ENCODE peak calls at places on chromosome 2, in seven cellular contexts. X is H9, Y is neuronal stem cell, Q is IMR-90, F is H1, V is mesendoderm, P is mesenchymal stem cell. N is an unnamed sample.
A peak's percentile ranks its signal among the peaks of the same experiment; 100 is the strongest.

GRCh38 chr2:182649316-182649715 is 66.7 kb upstream of the DNAJC10 start:
- DNase-seq in Y (peak; percentile 12), X (peak; percentile 60), Q (peak; percentile 46), V (peak; percentile 78), P (peak; percentile 58), F (no peak), N (peak; percentile 26)

GRCh38 chr2:3051266-3051665 is 326.4 kb downstream of the EIPR1 start:
- DNase-seq in P (no peak), X (no peak), V (no peak), F (no peak), Q (no peak), Y (no peak), N (no peak)

GRCh38 chr2:228675042-228675441 is 493.6 kb upstream of the SPHKAP start:
- DNase-seq in F (no peak), V (no peak), X (no peak), Y (no peak), Q (peak; percentile 45), P (peak; percentile 26), N (peak; percentile 74)

GRCh38 chr2:37472959-37473358 is 128.5 kb downstream of the QPCT start:
- DNase-seq in Y (no peak), X (no peak), F (no peak), Q (peak; percentile 81), V (peak; percentile 49), P (peak; percentile 58), N (no peak)

GRCh38 chr2:207333599-207334308 is 168.0 kb upstream of the KLF7 start:
- DNase-seq in P (peak; percentile 76), V (no peak), Y (no peak), F (no peak), Q (peak; percentile 44), X (no peak), N (peak; percentile 86)

GRCh38 chr2:113910110-113910717 is 20.3 kb downstream of the ACTR3 start:
- DNase-seq in Q (peak; percentile 19), X (no peak), V (peak; percentile 74), Y (no peak), F (no peak), P (peak; percentile 49), N (no peak)

GRCh38 chr2:168736636-168737424 is 65.6 kb upstream of the NOSTRIN start:
- DNase-seq in F (no peak), V (no peak), P (no peak), Q (no peak), Y (no peak), X (no peak), N (no peak)

GRCh38 chr2:10497797-10498251 is 49.7 kb upstream of the ODC1 start:
- DNase-seq in P (peak; percentile 83), Q (peak; percentile 83), F (no peak), Y (no peak), V (peak; percentile 58), X (no peak), N (peak; percentile 92)

GRCh38 chr2:118386636-118387302 is 298.5 kb downstream of the INSIG2 start:
- DNase-seq in Y (no peak), F (no peak), V (peak; percentile 32), Q (peak; percentile 85), P (no peak), X (no peak), N (no peak)

GRCh38 chr2:75309596-75310290 is 110.4 kb upstream of the TACR1 start:
- DNase-seq in Q (peak; percentile 42), X (no peak), P (peak; percentile 56), V (no peak), Y (no peak), F (no peak), N (peak; percentile 60)

DNA sequence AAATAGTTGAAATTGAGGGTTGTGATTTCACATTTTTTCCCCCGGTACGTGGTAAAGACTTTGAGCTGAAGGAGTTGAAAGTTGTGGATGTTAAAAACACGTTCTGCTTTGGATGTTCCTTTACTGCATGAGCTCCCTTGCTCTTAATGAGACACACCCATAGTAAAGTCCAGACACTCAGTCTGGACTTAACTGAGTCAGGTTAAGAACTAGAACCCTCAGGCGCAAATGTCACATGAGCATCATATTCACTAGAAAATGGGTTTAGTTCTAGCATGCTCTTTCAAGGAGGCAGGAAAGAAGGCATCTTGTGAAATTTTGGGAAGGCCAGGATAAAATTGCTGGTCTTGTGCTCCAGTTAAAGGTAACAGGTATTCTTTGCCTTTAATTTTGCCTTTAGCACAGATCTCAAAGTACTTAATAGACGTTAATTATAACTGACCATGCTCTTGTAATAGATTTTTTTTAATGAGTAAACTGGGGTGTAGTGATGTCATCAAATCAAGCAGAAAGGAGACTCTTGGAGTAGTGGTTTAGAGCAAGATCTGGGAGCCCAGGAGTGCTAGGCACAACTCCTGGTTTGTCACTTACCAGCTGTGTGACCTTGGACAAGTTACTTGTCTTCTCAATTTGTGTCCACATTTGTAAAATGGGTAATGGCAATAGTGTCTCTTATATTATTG is 20.6 kb downstream of the ITGA6 start:
- DNase-seq in V (no peak), F (no peak), Y (no peak), X (no peak), Q (no peak), P (no peak), N (peak; percentile 55)
- H3K27ac ChIP-seq in V (no peak overlapping the region), F (no peak overlapping the region), Y (no peak overlapping the region), X (no peak overlapping the region), Q (no peak overlapping the region), P (no peak overlapping the region), N (no peak overlapping the region)

GRCh38 chr2:239930378-239930777 is 94.8 kb downstream of the NDUFA10 start:
- DNase-seq in F (no peak), Q (no peak), V (no peak), Y (no peak), X (peak; percentile 22), P (no peak), N (no peak)

GRCh38 chr2:239929504-239929903 is 95.6 kb downstream of the NDUFA10 start:
- DNase-seq in V (no peak), F (no peak), X (peak; percentile 11), Y (no peak), Q (no peak), P (no peak), N (no peak)

GRCh38 chr2:239928457-239929350 is 96.4 kb downstream of the NDUFA10 start:
- DNase-seq in P (no peak), Q (no peak), F (no peak), X (peak; percentile 54), V (peak; percentile 16), Y (no peak), N (no peak)

GRCh38 chr2:239927424-239927981 is 97.6 kb downstream of the NDUFA10 start:
- DNase-seq in F (no peak), Q (peak; percentile 93), Y (no peak), P (peak; percentile 63), V (peak; percentile 28), X (peak; percentile 31), N (peak; percentile 40)

DNA sequence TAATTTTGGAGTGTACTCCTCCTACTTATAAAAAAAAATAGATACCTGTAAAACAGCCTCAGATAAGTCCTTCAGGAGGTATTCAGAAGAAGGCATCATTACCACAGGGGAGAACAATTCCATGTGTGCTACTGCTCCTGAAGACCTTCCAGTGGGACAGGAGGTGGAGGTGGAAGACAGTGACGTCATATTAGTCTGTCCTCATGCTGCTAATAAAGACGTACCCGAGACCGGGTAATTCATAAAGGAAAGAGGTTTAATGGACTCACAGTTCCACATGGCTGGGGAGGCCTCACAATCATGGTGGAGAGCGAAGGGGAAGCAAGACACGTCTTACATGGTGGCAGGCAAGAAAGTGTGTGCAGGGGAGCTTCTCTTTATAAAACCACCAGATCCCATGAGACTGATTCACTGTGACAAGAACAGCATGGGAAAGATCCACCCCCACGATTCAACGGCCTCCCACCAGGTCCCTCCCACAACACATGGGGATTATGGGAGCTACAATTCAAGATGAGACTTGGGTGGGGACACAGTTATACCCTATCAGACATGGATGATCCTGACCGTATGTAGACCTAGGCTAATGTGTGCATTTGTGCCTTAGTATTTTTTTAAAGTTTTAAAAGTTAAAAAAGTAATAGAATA is 98.4 kb downstream of the NDUFA10 start:
- DNase-seq in Y (no peak), F (no peak), Q (peak; percentile 38), X (no peak), V (no peak), P (peak; percentile 10), N (no peak)
- H3K23ac ChIP-seq in Y (no peak overlapping the region), F (no peak overlapping the region), Q (no peak overlapping the region), X (no peak overlapping the region), V (no peak overlapping the region), P (no peak overlapping the region), N (no peak overlapping the region)

DNA sequence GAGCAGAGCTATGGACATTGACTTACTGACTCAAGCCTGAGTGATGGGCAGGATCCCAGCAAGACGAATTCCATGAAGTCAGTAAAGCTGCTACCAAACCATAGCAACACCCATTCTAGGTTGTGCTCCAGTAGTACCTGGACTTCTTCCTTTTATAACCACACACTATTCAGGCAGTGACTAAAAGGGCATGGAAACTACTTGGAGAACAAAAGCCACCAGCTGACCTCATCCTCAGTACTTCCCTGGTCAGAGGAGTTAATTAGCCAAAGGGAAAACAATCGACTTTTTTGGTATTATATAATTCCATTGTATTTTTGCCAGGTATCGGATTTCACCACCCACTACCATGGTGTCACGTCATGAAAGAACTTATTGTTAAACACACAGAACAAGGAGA is 237.1 kb downstream of the TTC32 start:
- DNase-seq in Q (no peak), F (no peak), V (no peak), X (no peak), Y (no peak), P (no peak), N (no peak)
- H3K27ac ChIP-seq in Q (no peak overlapping the region), F (no peak overlapping the region), V (no peak overlapping the region), X (no peak overlapping the region), Y (no peak overlapping the region), P (no peak overlapping the region), N (no peak overlapping the region)

GRCh38 chr2:30456106-30456505 is 9.1 kb downstream of the LCLAT1 start:
- DNase-seq in V (peak; percentile 54), P (no peak), F (no peak), Q (no peak), X (peak; percentile 31), Y (no peak), N (no peak)

GRCh38 chr2:30454571-30454970 is 7.5 kb downstream of the LCLAT1 start:
- DNase-seq in V (no peak), P (peak; percentile 63), Y (no peak), X (no peak), F (no peak), Q (peak; percentile 58), N (peak; percentile 30)

GRCh38 chr2:30457316-30457715 is 10.3 kb downstream of the LCLAT1 start:
- DNase-seq in Y (no peak), X (no peak), P (no peak), V (no peak), F (no peak), Q (no peak), N (no peak)

GRCh38 chr2:30455339-30455738 is 8.3 kb downstream of the LCLAT1 start:
- DNase-seq in X (no peak), Y (no peak), P (peak; percentile 41), V (no peak), F (no peak), Q (no peak), N (peak; percentile 87)

DNA sequence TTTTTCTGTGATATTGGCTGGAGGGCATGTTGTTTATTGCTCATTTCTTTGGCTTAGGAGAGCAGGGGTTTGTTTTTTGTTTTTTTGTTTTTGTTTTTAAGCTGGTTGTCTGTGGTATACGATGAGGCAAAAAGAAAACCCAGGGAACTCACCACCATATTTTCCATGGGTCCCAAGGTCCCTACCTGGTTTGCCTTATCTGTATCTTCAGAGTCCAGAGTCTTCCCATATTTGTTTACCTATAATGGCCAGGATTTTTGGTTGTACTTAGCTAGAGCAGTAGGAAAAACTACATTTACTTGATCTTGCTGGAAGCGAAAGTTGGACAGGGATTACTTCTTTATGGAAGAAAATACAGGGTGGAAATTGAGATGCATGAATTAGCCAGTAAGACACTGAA is 9.5 kb downstream of the LCLAT1 start:
- DNase-seq in X (no peak), Q (no peak), V (no peak), Y (no peak), F (no peak), P (no peak), N (no peak)
- H3K23ac ChIP-seq in X (no peak overlapping the region), Q (no peak overlapping the region), V (no peak overlapping the region), Y (no peak overlapping the region), F (no peak overlapping the region), P (no peak overlapping the region), N (no peak overlapping the region)

GRCh38 chr2:127906206-127906926 is 20.6 kb upstream of the AMMECR1L start:
- DNase-seq in Q (no peak), X (peak; percentile 59), Y (no peak), V (no peak), P (no peak), F (no peak), N (no peak)
- H3K27ac ChIP-seq in Q (no peak overlapping the region), X (no peak overlapping the region), Y (no peak overlapping the region), V (no peak overlapping the region), P (no peak overlapping the region), F (no peak overlapping the region), N (no peak overlapping the region)